ENCODE peak calls at places on chromosomes 3 and 15, in eight cellular contexts. U is GOT3, Y is GM10248, K is left cardiac atrium, R is psoas muscle, J is HCT116, V is MCF 10A, X is HEK293T. M is an unnamed sample.

GRCh38 chr3:127762077-127762786 is 60.1 kb downstream of the MGLL start:
- DNase-seq in U (no peak), Y (peak), K (no peak), R (no peak), J (no peak), V (no peak), X (no peak), M (no peak)

GRCh38 chr15:35925634-35926380 is 379.8 kb upstream of the DPH6 start:
- DNase-seq in U (no peak), Y (no peak), K (no peak), R (no peak), J (peak), V (peak), X (no peak), M (no peak)

GRCh38 chr3:41169038-41169437 is 30.3 kb upstream of the CTNNB1 start:
- DNase-seq in U (no peak), Y (no peak), K (no peak), R (no peak), J (no peak), V (peak), X (no peak), M (no peak)

GRCh38 chr15:91133511-91133910 is 33.5 kb downstream of the SV2B start:
- DNase-seq in U (no peak), Y (no peak), K (no peak), R (no peak), J (no peak), V (no peak), X (no peak), M (no peak)

GRCh38 chr3:172218350-172219323 is 179.3 kb downstream of the FNDC3B start:
- DNase-seq in U (no peak), Y (no peak), K (no peak), R (no peak), J (no peak), V (no peak), X (no peak), M (no peak)

GRCh38 chr3:165837058-165837525 is at the start of gene BCHE:
- DNase-seq in U (no peak), Y (no peak), K (peak), R (peak), J (no peak), V (peak), X (peak), M (no peak)

GRCh38 chr3:16048435-16049318 is 125.8 kb upstream of the GALNT15 start:
- DNase-seq in U (no peak), Y (peak), K (peak), R (no peak), J (peak), V (peak), X (peak), M (peak)

GRCh38 chr3:180881065-180881801 is 31.2 kb upstream of the FXR1 start:
- DNase-seq in U (no peak), Y (no peak), K (no peak), R (no peak), J (no peak), V (no peak), X (no peak), M (no peak)

GRCh38 chr3:130093741-130094391 is 12.2 kb downstream of the ALG1L2 start:
- DNase-seq in U (no peak), Y (peak), K (no peak), R (no peak), J (no peak), V (no peak), X (no peak), M (no peak)